ENCODE peak calls at places on chromosomes 5 and 9, in five cellular contexts. S is activated T-helper 1 cell treated with Interleukin-2 at 50 U/mL for 16 hours, D is AG04449, K is T-cell, A is cardiac muscle cell. Y is an unnamed sample.

GRCh38 chr5:41835625-41836024 is 34.6 kb downstream of the OXCT1 start:
- DNase-seq in A (peak), D (peak), K (no peak), S (no peak), Y (peak)

GRCh38 chr5:39517800-39518199 is 93.0 kb upstream of the DAB2 start:
- DNase-seq in K (no peak), D (peak), S (no peak), A (no peak), Y (peak)

GRCh38 chr5:58108507-58108906 is 351.4 kb downstream of the PLK2 start:
- DNase-seq in S (no peak), D (no peak), A (no peak), K (no peak), Y (peak)

GRCh38 chr9:86353591-86354047 is 591 bp downstream of the TUT7 start:
- DNase-seq in A (peak), S (no peak), D (no peak), K (no peak), Y (no peak)

GRCh38 chr5:90446961-90447360 is 27.6 kb downstream of the MBLAC2 start:
- DNase-seq in S (no peak), K (no peak), A (no peak), D (peak), Y (no peak)

GRCh38 chr5:163338-163620 is 28.0 kb upstream of the LRRC14B start:
- DNase-seq in S (no peak), A (no peak), D (no peak), K (no peak), Y (no peak)

GRCh38 chr5:96316017-96316416 is 117.0 kb downstream of the PCSK1 start:
- DNase-seq in D (no peak), A (no peak), K (no peak), S (no peak), Y (no peak)

GRCh38 chr9:101158361-101158760 is 129.8 kb downstream of the PLPPR1 start:
- DNase-seq in K (no peak), S (no peak), A (no peak), D (no peak), Y (no peak)

GRCh38 chr9:16450578-16450977 is 419.9 kb downstream of the BNC2 start:
- DNase-seq in K (no peak), D (no peak), S (no peak), A (no peak), Y (no peak)

GRCh38 chr5:169772688-169773087 is 135.6 kb downstream of the DOCK2 start:
- DNase-seq in S (no peak), D (no peak), K (no peak), A (no peak), Y (no peak)

GRCh38 chr9:15485836-15486678 is 24.7 kb downstream of the PSIP1 start:
- DNase-seq in K (no peak), S (no peak), A (peak), D (no peak), Y (peak)

GRCh38 chr5:114237766-114238165 is 124.1 kb upstream of the KCNN2 start:
- DNase-seq in S (no peak), D (peak), A (no peak), K (no peak), Y (peak)

GRCh38 chr5:147918899-147919298 is 12.6 kb upstream of the C5orf46 start:
- DNase-seq in D (no peak), S (no peak), A (no peak), K (no peak), Y (no peak)

GRCh38 chr9:114056527-114056926 is 21.6 kb downstream of the AMBP start:
- DNase-seq in S (no peak), K (no peak), D (no peak), A (no peak), Y (no peak)

GRCh38 chr5:99331061-99331460 is 402.3 kb upstream of the CHD1 start:
- DNase-seq in S (no peak), D (no peak), K (no peak), A (no peak), Y (no peak)

GRCh38 chr9:127935765-127936221 is 1.9 kb downstream of the DPM2 start:
- DNase-seq in A (no peak), S (no peak), D (no peak), K (no peak), Y (no peak)

GRCh38 chr5:32027093-32027716 is 146.9 kb downstream of the GOLPH3 start:
- DNase-seq in D (no peak), S (no peak), A (no peak), K (no peak), Y (no peak)

GRCh38 chr5:159402328-159402727 is 72.0 kb upstream of the IL12B start:
- DNase-seq in K (no peak), S (no peak), D (no peak), A (no peak), Y (no peak)

GRCh38 chr9:129138476-129139232 is 27.4 kb downstream of the PTPA start:
- DNase-seq in A (peak), S (no peak), K (no peak), D (no peak), Y (peak)

GRCh38 chr5:133193794-133194193 is 142.0 kb downstream of the HSPA4 start:
- DNase-seq in D (no peak), S (no peak), A (no peak), K (no peak), Y (no peak)

GRCh38 chr9:116656535-116656934 is 30.6 kb upstream of the TRIM32 start:
- DNase-seq in K (no peak), D (no peak), S (no peak), A (no peak), Y (no peak)

GRCh38 chr9:133738806-133739150 is 626 bp upstream of the SARDH start:
- DNase-seq in D (no peak), K (no peak), A (no peak), S (no peak), Y (no peak)